ENCODE peak calls at places on chromosomes 12 and 14, in four cellular contexts. F is kidney, H is psoas muscle, G is cardiac muscle cell. B is an unnamed sample.

GRCh38 chr12:108568653-108569154 is 6.3 kb downstream of the ISCU start:
- DNase-seq in F (no peak), H (no peak), G (no peak), B (peak; percentile 86)

GRCh38 chr14:30034049-30034635 is 106.5 kb upstream of the PRKD1 start:
- DNase-seq in G (no peak), F (no peak), H (no peak), B (no peak)

GRCh38 chr12:46107591-46107990 is 117.2 kb upstream of the SCAF11 start:
- DNase-seq in G (no peak), F (no peak), H (no peak), B (no peak)

GRCh38 chr12:108241961-108242360 is 97.2 kb downstream of the CMKLR1 start:
- DNase-seq in H (no peak), F (no peak), G (no peak), B (no peak)

GRCh38 chr12:116539361-116539771 is 19.8 kb upstream of the MAP1LC3B2 start:
- DNase-seq in F (no peak), G (no peak), H (no peak), B (no peak)

GRCh38 chr14:74324945-74325361 is 22.2 kb upstream of the ABCD4 start:
- DNase-seq in H (no peak), G (peak; percentile 54), F (no peak), B (no peak)

GRCh38 chr14:77598366-77599050 is 17.9 kb downstream of the SPTLC2 start:
- DNase-seq in G (no peak), H (no peak), F (peak; percentile 37), B (no peak)

GRCh38 chr14:89440997-89441909 is 24.2 kb upstream of the FOXN3 start:
- DNase-seq in G (no peak), H (no peak), F (no peak), B (no peak)

GRCh38 chr12:55997535-55997859 is 421 bp downstream of the SUOX start:
- DNase-seq in F (no peak), G (no peak), H (no peak), B (no peak)

GRCh38 chr14:75343914-75344313 is 65.3 kb downstream of the FOS start:
- DNase-seq in F (no peak), G (no peak), H (no peak), B (no peak)

GRCh38 chr12:118068361-118068958 is 7.5 kb upstream of the WSB2 start:
- DNase-seq in F (no peak), H (no peak), G (no peak), B (no peak)

GRCh38 chr12:130920711-130921381 is 32.9 kb upstream of the ADGRD1 start:
- DNase-seq in G (no peak), H (peak; percentile 88), F (no peak), B (no peak)

GRCh38 chr12:71333418-71333817 is 106.2 kb upstream of the LGR5 start:
- DNase-seq in F (no peak), H (no peak), G (no peak), B (no peak)

GRCh38 chr14:55220230-55220629 is 28.8 kb upstream of the DLGAP5 start:
- DNase-seq in F (no peak), H (no peak), G (no peak), B (no peak)

GRCh38 chr14:86683525-86683924 is 1153.6 kb downstream of the FLRT2 start:
- DNase-seq in F (no peak), G (no peak), H (no peak), B (no peak)

GRCh38 chr14:90676356-90676755 is 139.9 kb downstream of the TTC7B start:
- DNase-seq in G (no peak), H (no peak), F (no peak), B (no peak)

GRCh38 chr14:95620659-95621059 is 65.6 kb upstream of the TCL1B start:
- DNase-seq in H (no peak), G (no peak), F (no peak), B (no peak)

GRCh38 chr12:49825971-49826421 is 2.2 kb downstream of the NCKAP5L start:
- DNase-seq in F (no peak), H (peak; percentile 68), G (no peak), B (no peak)

GRCh38 chr12:108526482-108527234 is 11.6 kb downstream of the FICD start:
- DNase-seq in F (no peak), H (no peak), G (no peak), B (no peak)

GRCh38 chr14:76267322-76268012 is 108.5 kb upstream of the ESRRB start:
- DNase-seq in F (peak; percentile 87), H (peak; percentile 83), G (no peak), B (no peak)

GRCh38 chr14:67240168-67240932 is 885 bp upstream of the PALS1 start:
- DNase-seq in G (peak; percentile 25), H (peak; percentile 77), F (peak; percentile 86), B (peak; percentile 87)

GRCh38 chr14:88233915-88234314 is 89.2 kb downstream of the KCNK10 start:
- DNase-seq in F (no peak), H (no peak), G (peak; percentile 43), B (no peak)

GRCh38 chr12:11716794-11717532 is 67.5 kb downstream of the ETV6 start:
- DNase-seq in H (no peak), G (no peak), F (no peak), B (no peak)

GRCh38 chr12:11719678-11720099 is 70.2 kb downstream of the ETV6 start:
- DNase-seq in F (peak; percentile 83), G (no peak), H (peak; percentile 60), B (peak; percentile 88)

GRCh38 chr12:11717533-11717961 is 68.1 kb downstream of the ETV6 start:
- DNase-seq in F (no peak), H (no peak), G (no peak), B (no peak)

GRCh38 chr12:11718768-11719253 is 69.3 kb downstream of the ETV6 start:
- DNase-seq in F (no peak), H (no peak), G (peak; percentile 38), B (no peak)

GRCh38 chr12:11718105-11718504 is 68.6 kb downstream of the ETV6 start:
- DNase-seq in F (no peak), G (no peak), H (no peak), B (no peak)
- H3K27ac ChIP-seq in F (no peak overlapping the region), G (no peak overlapping the region), H (no peak overlapping the region), B (no peak overlapping the region)

DNA sequence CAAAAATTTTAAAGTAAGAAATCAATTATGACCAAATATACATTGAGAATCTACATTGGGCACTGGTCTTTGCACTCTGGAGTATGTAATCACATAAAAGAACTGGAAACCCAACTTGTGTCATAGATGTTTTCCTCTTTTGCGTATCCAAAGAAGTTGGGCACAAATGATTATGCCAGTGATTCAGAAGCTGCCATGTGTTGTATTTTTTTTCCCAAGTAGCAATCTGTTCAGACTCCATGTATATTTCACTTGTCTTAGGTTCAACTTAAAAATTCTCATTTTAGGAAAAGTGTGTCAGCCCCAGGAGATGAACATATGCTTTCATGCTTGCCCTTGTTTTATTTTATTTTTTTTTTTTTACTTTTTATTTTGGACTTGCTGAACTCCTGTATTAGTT is 441.5 kb downstream of the PDZRN4 start:
- DNase-seq in H (no peak), F (no peak), G (no peak), B (no peak)
- H3K4me3 ChIP-seq in H (no peak overlapping the region), F (no peak overlapping the region), G (no peak overlapping the region), B (no peak overlapping the region)

GRCh38 chr14:62162998-62163589 is 400.9 kb downstream of the SNAPC1 start:
- DNase-seq in F (no peak), H (no peak), G (peak; percentile 66), B (no peak)

GRCh38 chr14:62168564-62169155 is 406.4 kb downstream of the SNAPC1 start:
- DNase-seq in F (no peak), G (no peak), H (no peak), B (no peak)
- TF ChIP-seq CTCF in F (no peak), G (no peak), H (no peak), B (no peak)

GRCh38 chr12:103798586-103798985 is 42.4 kb downstream of the NT5DC3 start:
- DNase-seq in H (no peak), F (no peak), G (no peak), B (no peak)

GRCh38 chr12:103802586-103802886 is 38.5 kb downstream of the NT5DC3 start:
- DNase-seq in G (no peak), F (no peak), H (no peak), B (no peak)

GRCh38 chr12:103800252-103800771 is 40.7 kb downstream of the NT5DC3 start:
- DNase-seq in H (peak; percentile 79), G (peak; percentile 55), F (peak; percentile 82), B (no peak)

GRCh38 chr12:103801709-103802585 is 39.1 kb downstream of the NT5DC3 start:
- DNase-seq in G (no peak), H (peak; percentile 76), F (no peak), B (no peak)

DNA sequence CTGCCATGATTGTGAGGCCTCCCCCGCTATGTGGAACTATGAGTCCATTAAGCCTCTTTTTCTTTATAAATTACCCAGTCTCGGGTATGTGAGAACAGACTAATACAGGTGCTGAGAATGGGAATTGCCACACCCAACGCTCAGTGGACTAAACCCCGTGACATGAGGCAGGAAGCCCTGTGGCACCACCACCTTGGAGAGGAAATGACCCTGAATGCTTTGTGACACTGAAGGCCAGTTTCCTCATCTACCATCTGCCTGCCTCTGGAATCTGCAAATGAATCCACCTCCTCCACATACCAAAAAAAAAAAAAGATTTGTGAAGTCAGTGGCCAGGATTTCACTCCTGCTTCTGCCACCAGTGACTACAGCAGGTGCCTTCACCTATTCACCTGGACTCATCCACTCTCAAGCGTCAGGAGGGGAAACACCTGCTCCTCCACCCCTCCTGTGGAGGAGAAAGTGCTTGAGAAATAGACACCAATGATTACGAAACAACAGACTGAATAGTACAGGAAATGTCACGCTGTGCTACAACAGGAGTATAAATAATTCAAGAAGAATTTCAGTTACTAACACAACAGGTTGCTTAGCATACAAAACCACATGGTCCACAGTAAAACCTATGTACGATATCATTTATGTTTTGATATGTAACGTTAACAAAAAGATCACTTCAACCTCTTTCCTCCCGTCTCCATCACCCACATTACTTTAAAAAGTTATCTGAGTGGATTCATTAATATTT is 41.4 kb downstream of the NT5DC3 start:
- DNase-seq in H (no peak), F (no peak), G (no peak), B (no peak)
- H3K27ac ChIP-seq in H (peak overlapping the region; percentile 88), F (peak overlapping the region; percentile 63), G (no peak overlapping the region), B (peak overlapping the region; percentile 59)

GRCh38 chr14:35299708-35300107 is 7.5 kb downstream of the PSMA6 start:
- DNase-seq in G (no peak), F (no peak), H (no peak), B (no peak)

GRCh38 chr14:35295845-35296161 is 3.6 kb downstream of the PSMA6 start:
- DNase-seq in H (no peak), F (no peak), G (peak; percentile 1), B (no peak)

GRCh38 chr14:35300228-35300627 is 8.0 kb downstream of the PSMA6 start:
- DNase-seq in F (no peak), H (no peak), G (no peak), B (no peak)

GRCh38 chr14:35296505-35296904 is 4.3 kb downstream of the PSMA6 start:
- DNase-seq in G (no peak), H (no peak), F (no peak), B (no peak)

DNA sequence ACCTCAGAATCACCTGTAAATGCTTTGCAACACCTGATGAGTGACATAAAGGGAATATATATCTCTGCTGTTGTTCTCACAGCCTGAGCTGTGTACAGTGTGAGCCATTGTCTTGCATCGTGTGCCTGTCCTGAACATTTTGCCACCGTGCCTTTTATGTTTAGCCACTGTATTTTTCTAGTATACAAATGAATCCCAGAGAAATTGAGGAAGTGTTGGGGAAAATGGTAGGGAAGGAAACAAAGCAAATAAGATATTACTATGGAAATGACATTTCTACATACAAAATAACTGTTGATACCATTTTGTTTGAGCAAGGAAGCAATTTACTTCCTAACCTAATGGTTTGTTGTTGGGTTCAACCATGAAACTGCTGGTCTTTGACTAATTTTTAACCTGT is 5.5 kb downstream of the PSMA6 start:
- DNase-seq in G (no peak), H (no peak), F (no peak), B (no peak)
- H3K4me3 ChIP-seq in G (no peak overlapping the region), H (no peak overlapping the region), F (no peak overlapping the region), B (no peak overlapping the region)

GRCh38 chr12:11976005-11976404 is 94.7 kb upstream of the BCL2L14 start:
- DNase-seq in F (no peak), G (no peak), H (no peak), B (no peak)
- TF ChIP-seq CTCF in F (no peak), G (no peak), H (no peak), B (no peak)

B was measured in spleen.